ENCODE peak calls at places on chromosomes 5 and 9, in five cellular contexts. D is AG09309, M is BJ, X is PC-3, B is cardiac fibroblast. L is an unnamed sample.
A peak's percentile ranks its signal among the peaks of the same experiment; 100 is the strongest.

GRCh38 chr5:129398279-129398678 is 61.8 kb upstream of the ADAMTS19 start:
- DNase-seq in D (no peak), M (no peak), X (no peak), B (no peak), L (no peak)

GRCh38 chr5:126516133-126516532 is 78.9 kb downstream of the ALDH7A1 start:
- DNase-seq in D (no peak), M (no peak), X (no peak), B (no peak), L (no peak)

GRCh38 chr5:172606156-172606785 is 34.8 kb upstream of the NEURL1B start:
- DNase-seq in D (no peak), M (no peak), X (no peak), B (peak; percentile 22), L (no peak)

GRCh38 chr9:135020481-135021392 is 66.7 kb upstream of the OLFM1 start:
- DNase-seq in D (no peak), M (no peak), X (no peak), B (no peak), L (no peak)

GRCh38 chr9:109726122-109726521 is 53.9 kb upstream of the PALM2AKAP2 start:
- DNase-seq in D (no peak), M (no peak), X (no peak), B (no peak), L (no peak)

GRCh38 chr5:32462618-32463017 is 18.1 kb upstream of the ZFR start:
- DNase-seq in D (no peak), M (no peak), X (peak; percentile 54), B (no peak), L (peak; percentile 14)

GRCh38 chr5:154311362-154311761 is 120.8 kb downstream of the GALNT10 start:
- DNase-seq in D (no peak), M (no peak), X (no peak), B (no peak), L (no peak)

GRCh38 chr5:42767491-42768105 is 11.0 kb downstream of the CCDC152 start:
- DNase-seq in D (no peak), M (peak; percentile 3), X (peak; percentile 74), B (peak; percentile 55), L (peak; percentile 50)

GRCh38 chr5:166164211-166164610 is 2127.2 kb upstream of the WWC1 start:
- DNase-seq in D (no peak), M (no peak), X (no peak), B (no peak), L (no peak)

GRCh38 chr5:73786043-73786831 is 160.2 kb downstream of the ARHGEF28 start:
- DNase-seq in D (no peak), M (no peak), X (no peak), B (no peak), L (no peak)

DNA sequence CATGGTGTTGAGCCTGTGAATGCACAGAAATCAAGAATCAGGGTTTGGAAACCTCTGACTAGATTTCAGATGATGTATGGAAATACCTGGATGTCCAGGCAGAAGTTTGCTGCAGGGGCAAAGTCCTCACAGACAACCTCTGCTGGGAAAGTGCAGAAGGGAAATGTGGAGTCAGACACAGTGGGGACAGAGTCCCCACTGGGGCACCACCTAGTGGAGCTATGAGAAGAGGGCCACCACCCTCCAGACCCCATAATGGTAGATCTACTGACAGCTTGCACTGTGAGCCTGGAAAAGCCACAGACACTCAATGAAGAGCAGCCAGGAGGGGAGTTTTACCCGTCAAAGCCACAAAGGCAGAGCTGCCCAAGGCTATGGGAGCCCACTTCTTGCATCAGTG is 181.9 kb upstream of the SEMA6A start:
- DNase-seq in D (no peak), M (no peak), X (no peak), B (no peak), L (no peak)
- TF ChIP-seq CTCF in D (no peak), M (no peak), X (no peak), B (no peak), L (peak; percentile 17)

GRCh38 chr9:21935631-21936030 is 58.6 kb downstream of the CDKN2A start:
- DNase-seq in D (no peak), M (no peak), X (no peak), B (no peak), L (no peak)
- H3K4me3 ChIP-seq in D (no peak overlapping the region), M (no peak overlapping the region), X (no peak overlapping the region), B (no peak overlapping the region), L (no peak overlapping the region)

GRCh38 chr5:140261403-140262171 is 41.3 kb downstream of the PFDN1 start:
- DNase-seq in D (peak; percentile 64), M (peak; percentile 52), X (peak; percentile 86), B (peak; percentile 86), L (peak; percentile 56)
- TF ChIP-seq CTCF in D (no peak), M (peak; percentile 22), X (peak; percentile 39), B (peak; percentile 17), L (no peak)

DNA sequence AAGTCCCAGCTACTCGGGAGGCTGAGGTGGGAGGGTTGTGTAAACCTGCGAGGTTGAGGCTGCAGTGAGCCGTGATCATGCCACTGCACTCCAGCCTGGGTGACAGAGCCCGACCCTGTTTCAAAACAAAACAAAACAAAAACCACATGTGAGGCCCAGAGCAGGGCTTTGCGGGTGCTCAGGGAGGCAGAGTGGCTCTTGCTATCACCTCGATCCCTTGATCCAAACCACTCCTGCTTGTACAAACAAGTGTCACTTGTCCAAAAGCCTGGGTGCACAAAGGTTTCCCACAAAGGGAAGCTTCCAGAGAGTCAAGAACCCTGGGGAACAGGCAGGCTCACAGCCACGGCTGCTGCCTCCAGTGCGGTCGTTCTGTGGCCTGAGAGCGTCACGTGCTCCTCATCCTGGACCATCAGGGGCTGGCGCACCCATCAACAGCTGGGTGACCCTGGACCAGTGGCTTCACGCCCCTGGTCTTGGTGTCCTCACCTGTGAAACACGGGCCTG is 162.7 kb downstream of the C9orf50 start:
- DNase-seq in D (no peak), M (no peak), X (no peak), B (no peak), L (no peak)
- H3K4me3 ChIP-seq in D (no peak overlapping the region), M (no peak overlapping the region), X (no peak overlapping the region), B (no peak overlapping the region), L (no peak overlapping the region)

DNA sequence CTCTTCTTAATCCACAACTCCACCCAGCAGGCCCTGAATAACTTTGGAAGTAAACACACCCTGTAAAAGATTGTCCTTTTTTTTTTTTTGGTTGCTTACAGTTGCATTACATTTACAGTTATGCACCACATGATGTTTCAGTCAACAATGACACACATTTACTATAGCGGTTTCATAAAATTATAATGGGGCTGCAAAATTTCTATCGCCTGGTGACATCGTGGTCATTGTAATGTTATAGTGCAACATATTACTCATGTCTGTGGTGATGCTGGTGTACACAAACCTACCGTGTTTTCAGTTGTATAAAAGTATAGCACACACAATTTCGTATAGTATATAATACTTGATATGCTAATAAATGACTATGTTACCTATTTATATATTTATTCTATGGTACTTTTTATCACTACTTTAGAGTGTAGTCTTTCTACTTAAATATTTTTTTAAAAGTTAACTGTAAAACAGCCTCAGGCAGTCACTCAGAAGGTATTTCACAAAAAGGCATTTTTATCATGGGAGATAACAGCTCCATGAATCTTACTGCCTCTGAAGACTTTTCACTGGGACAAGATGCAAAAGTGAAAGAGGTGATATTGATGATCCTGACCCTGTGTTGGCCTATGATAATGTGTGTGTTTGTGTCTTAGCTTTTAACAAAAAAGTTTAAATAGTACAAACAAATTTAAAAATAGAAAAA is 695.4 kb upstream of the CDH18 start:
- DNase-seq in D (no peak), M (no peak), X (peak; percentile 77), B (no peak), L (no peak)
- TF ChIP-seq CTCF in D (no peak), M (no peak), X (no peak), B (no peak), L (no peak)

GRCh38 chr9:123637596-123637939 is 281.6 kb downstream of the CRB2 start:
- DNase-seq in D (peak; percentile 4), M (peak; percentile 1), X (no peak), B (peak; percentile 45), L (no peak)
- H3K4me3 ChIP-seq in D (peak overlapping the region; percentile 21), M (no peak overlapping the region), X (no peak overlapping the region), B (no peak overlapping the region), L (no peak overlapping the region)

DNA sequence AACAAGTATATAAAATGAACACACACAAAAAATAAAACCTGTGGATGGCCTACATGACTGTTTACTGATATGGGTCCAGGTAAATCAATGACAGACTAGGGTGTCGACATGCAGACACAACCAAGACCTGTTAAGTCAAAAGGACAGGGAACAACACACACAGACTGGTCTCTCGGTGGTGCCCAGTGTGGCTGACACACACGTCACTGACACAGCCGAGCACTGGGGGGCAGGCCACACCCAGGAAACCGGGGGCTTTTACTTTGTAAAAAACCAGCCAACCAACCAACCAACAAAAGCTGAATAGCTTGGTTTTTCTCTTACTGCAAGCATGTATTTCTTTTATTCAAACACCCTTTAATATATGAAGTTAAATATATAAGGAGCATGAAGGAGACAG is 5.0 kb downstream of the FAM163B start:
- DNase-seq in D (no peak), M (no peak), X (no peak), B (peak; percentile 14), L (peak; percentile 67)
- TF ChIP-seq CTCF in D (peak; percentile 1), M (no peak), X (no peak), B (no peak), L (peak; percentile 41)

DNA sequence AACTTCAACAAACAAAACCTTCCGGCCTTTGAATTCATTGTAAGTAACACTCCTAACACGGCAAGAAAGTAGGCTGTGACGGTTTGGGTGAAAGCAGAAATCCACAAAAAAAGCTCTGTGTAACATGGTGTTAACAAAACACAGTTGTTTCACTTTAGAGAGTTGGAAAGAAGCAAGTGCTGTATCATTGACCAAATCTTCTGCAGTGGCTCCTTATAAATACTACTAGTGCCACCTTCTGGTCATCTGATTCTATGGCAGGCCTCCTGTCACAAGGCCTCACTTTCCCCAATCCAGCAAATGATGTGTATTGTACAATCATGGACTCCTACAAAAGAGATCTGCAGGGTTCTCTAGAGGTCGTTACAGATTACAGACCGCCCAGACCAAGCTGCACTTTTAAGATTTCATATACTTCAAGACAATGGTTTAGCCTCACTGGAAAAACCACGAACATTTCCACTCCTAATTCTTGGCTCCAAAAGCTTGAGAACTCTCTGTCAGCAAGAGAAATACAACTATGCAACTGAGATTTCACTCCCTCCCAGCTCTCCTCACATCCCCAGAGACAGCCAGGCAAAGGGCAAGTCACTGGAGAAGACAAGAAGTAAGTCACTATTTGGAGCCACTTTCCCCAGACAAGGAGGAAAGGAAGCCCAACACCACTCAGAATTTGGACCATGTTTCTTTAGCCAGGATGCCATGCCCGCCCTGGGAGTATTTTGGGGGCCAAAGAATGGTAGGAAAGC is 196.2 kb downstream of the DTWD2 start:
- DNase-seq in D (peak; percentile 67), M (peak; percentile 24), X (peak; percentile 65), B (peak; percentile 86), L (peak; percentile 78)
- H3K4me3 ChIP-seq in D (no peak overlapping the region), M (no peak overlapping the region), X (no peak overlapping the region), B (no peak overlapping the region), L (no peak overlapping the region)

L was measured in A673.